ENCODE peak calls at places on chromosome 11, in four cellular contexts. One of them, this sample, is unnamed.

GRCh38 chr11:119103793-119104192 is 2.1 kb upstream of the DPAGT1 start:
- DNase-seq in CD8-positive, alpha-beta T cell: no peak
- DNase-seq in ovary: no peak
- DNase-seq in tibial nerve: no peak
- DNase-seq in this sample: no peak

GRCh38 chr11:94671553-94672366 is 96.4 kb upstream of the AMOTL1 start:
- DNase-seq in CD8-positive, alpha-beta T cell: no peak
- DNase-seq in ovary: no peak
- DNase-seq in tibial nerve: no peak
- DNase-seq in this sample: no peak

GRCh38 chr11:59776210-59777066 is 21.3 kb downstream of the STX3 start:
- DNase-seq in CD8-positive, alpha-beta T cell: no peak
- DNase-seq in ovary: no peak
- DNase-seq in tibial nerve: no peak
- DNase-seq in this sample: peak; percentile 81

GRCh38 chr11:91299980-91300379 is 924.6 kb upstream of the FAT3 start:
- DNase-seq in CD8-positive, alpha-beta T cell: no peak
- DNase-seq in ovary: no peak
- DNase-seq in tibial nerve: no peak
- DNase-seq in this sample: no peak

GRCh38 chr11:46272816-46273427 is 4.5 kb upstream of the CREB3L1 start:
- DNase-seq in CD8-positive, alpha-beta T cell: no peak
- DNase-seq in ovary: peak; percentile 74
- DNase-seq in tibial nerve: peak; percentile 62
- DNase-seq in this sample: no peak

GRCh38 chr11:77558380-77558779 is 31.4 kb upstream of the AQP11 start:
- DNase-seq in CD8-positive, alpha-beta T cell: no peak
- DNase-seq in ovary: no peak
- DNase-seq in tibial nerve: no peak
- DNase-seq in this sample: no peak

GRCh38 chr11:44524751-44525171 is 40.7 kb upstream of the CD82 start:
- DNase-seq in CD8-positive, alpha-beta T cell: no peak
- DNase-seq in ovary: no peak
- DNase-seq in tibial nerve: no peak
- DNase-seq in this sample: no peak

GRCh38 chr11:100434821-100435641 is 252.1 kb upstream of the ARHGAP42 start:
- DNase-seq in CD8-positive, alpha-beta T cell: no peak
- DNase-seq in ovary: no peak
- DNase-seq in tibial nerve: no peak
- DNase-seq in this sample: no peak

GRCh38 chr11:128453444-128454336 is 133.7 kb downstream of the ETS1 start:
- DNase-seq in CD8-positive, alpha-beta T cell: no peak
- DNase-seq in ovary: peak; percentile 64
- DNase-seq in tibial nerve: peak; percentile 71
- DNase-seq in this sample: peak; percentile 46

GRCh38 chr11:58006940-58007339 is 16.7 kb upstream of the OR9Q1 start:
- DNase-seq in CD8-positive, alpha-beta T cell: no peak
- DNase-seq in ovary: no peak
- DNase-seq in tibial nerve: no peak
- DNase-seq in this sample: peak; percentile 7

GRCh38 chr11:62665630-62666258 is 632 bp downstream of the CSKMT start:
- DNase-seq in CD8-positive, alpha-beta T cell: peak; percentile 77
- DNase-seq in ovary: peak; percentile 61
- DNase-seq in tibial nerve: no peak
- DNase-seq in this sample: no peak

GRCh38 chr11:64485077-64485476 is 105.9 kb upstream of the SLC22A12 start:
- DNase-seq in CD8-positive, alpha-beta T cell: no peak
- DNase-seq in ovary: no peak
- DNase-seq in tibial nerve: no peak
- DNase-seq in this sample: no peak

GRCh38 chr11:78040691-78041379 is 17.8 kb upstream of the KCTD14 start:
- DNase-seq in CD8-positive, alpha-beta T cell: no peak
- DNase-seq in ovary: no peak
- DNase-seq in tibial nerve: no peak
- DNase-seq in this sample: no peak

GRCh38 chr11:17547051-17547577 is at the start of gene OTOG:
- DNase-seq in CD8-positive, alpha-beta T cell: no peak
- DNase-seq in ovary: no peak
- DNase-seq in tibial nerve: no peak
- DNase-seq in this sample: no peak

GRCh38 chr11:114524122-114524521 is 35.6 kb downstream of the NXPE1 start:
- DNase-seq in CD8-positive, alpha-beta T cell: no peak
- DNase-seq in ovary: no peak
- DNase-seq in tibial nerve: no peak
- DNase-seq in this sample: no peak
- TF ChIP-seq CTCF in CD8-positive, alpha-beta T cell: no peak
- TF ChIP-seq CTCF in ovary: no peak
- TF ChIP-seq CTCF in tibial nerve: no peak
- TF ChIP-seq CTCF in this sample: no peak

GRCh38 chr11:133930767-133931448 is 25.9 kb downstream of the IGSF9B start:
- DNase-seq in CD8-positive, alpha-beta T cell: no peak
- DNase-seq in ovary: no peak
- DNase-seq in tibial nerve: no peak
- DNase-seq in this sample: no peak

GRCh38 chr11:133930053-133930766 is 26.6 kb downstream of the IGSF9B start:
- DNase-seq in CD8-positive, alpha-beta T cell: no peak
- DNase-seq in ovary: no peak
- DNase-seq in tibial nerve: no peak
- DNase-seq in this sample: no peak

GRCh38 chr11:133929401-133930052 is 27.2 kb downstream of the IGSF9B start:
- DNase-seq in CD8-positive, alpha-beta T cell: no peak
- DNase-seq in ovary: no peak
- DNase-seq in tibial nerve: no peak
- DNase-seq in this sample: no peak

GRCh38 chr11:133934096-133934495 is 22.7 kb downstream of the IGSF9B start:
- DNase-seq in CD8-positive, alpha-beta T cell: no peak
- DNase-seq in ovary: no peak
- DNase-seq in tibial nerve: no peak
- DNase-seq in this sample: no peak

GRCh38 chr11:133931449-133932060 is 25.2 kb downstream of the IGSF9B start:
- DNase-seq in CD8-positive, alpha-beta T cell: no peak
- DNase-seq in ovary: no peak
- DNase-seq in tibial nerve: no peak
- DNase-seq in this sample: no peak
- H3K4me1 ChIP-seq in CD8-positive, alpha-beta T cell: peaks cover 18% of the 10 kb centered on the region
- H3K4me1 ChIP-seq in ovary: no peaks in the 10 kb centered on the region
- H3K4me1 ChIP-seq in tibial nerve: peaks cover 38% of the 10 kb centered on the region
- H3K4me1 ChIP-seq in this sample: peaks cover 4% of the 10 kb centered on the region

DNA sequence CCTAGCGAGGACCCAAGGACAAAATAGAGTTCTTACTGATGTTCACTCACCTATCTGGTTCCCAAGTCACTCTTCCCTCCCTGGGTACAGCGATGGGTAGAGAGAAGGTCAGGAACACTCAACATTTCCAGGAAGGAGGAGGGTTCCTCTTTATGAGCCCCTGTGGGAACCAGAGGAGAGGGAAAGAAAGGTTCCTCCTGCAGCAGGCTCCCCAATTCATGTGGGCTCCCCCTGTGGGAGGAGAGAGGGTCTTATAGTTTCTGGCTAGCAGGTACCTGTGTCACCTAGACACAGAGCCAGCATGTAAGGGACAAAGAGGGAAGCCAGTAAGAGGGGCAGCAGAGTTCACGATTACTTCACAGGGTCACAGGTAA is 93.5 kb downstream of the DBX1 start:
- DNase-seq in CD8-positive, alpha-beta T cell: no peak
- DNase-seq in ovary: no peak
- DNase-seq in tibial nerve: no peak
- DNase-seq in this sample: no peak
- TF ChIP-seq CTCF in CD8-positive, alpha-beta T cell: no peak
- TF ChIP-seq CTCF in ovary: no peak
- TF ChIP-seq CTCF in tibial nerve: no peak
- TF ChIP-seq CTCF in this sample: no peak

GRCh38 chr11:2693851-2694261 is 5.9 kb downstream of the KCNQ1OT1 start:
- DNase-seq in CD8-positive, alpha-beta T cell: no peak
- DNase-seq in ovary: no peak
- DNase-seq in tibial nerve: peak; percentile 3
- DNase-seq in this sample: no peak
- H3K4me1 ChIP-seq in CD8-positive, alpha-beta T cell: peaks cover 1% of the 10 kb centered on the region
- H3K4me1 ChIP-seq in ovary: peaks cover 38% of the 10 kb centered on the region
- H3K4me1 ChIP-seq in tibial nerve: peaks cover 91% of the 10 kb centered on the region
- H3K4me1 ChIP-seq in this sample: peaks cover 4% of the 10 kb centered on the region

This sample was measured in Panc1.